ENCODE peak calls at places on chromosome 10, in six cellular contexts. One of them, this sample, is unnamed.

GRCh38 chr10:119132521-119133345 is 28.8 kb downstream of the DENND10 start:
- DNase-seq in NCI-H1105 treated with DMSO at 0.1 percent for 48 hours: no peak
- DNase-seq in activated T-helper 1 cell treated with anti-CD3 and anti-CD28 coated beads, Interleukin-2, amount 50 U/mL, for 16 hours: no peak
- DNase-seq in AG09309: no peak
- DNase-seq in activated CD8-positive, alpha-beta memory T cell treated with anti-CD3 and anti-CD28 coated beads for 48 hours: no peak
- DNase-seq in GM23338: no peak
- DNase-seq in this sample: no peak

GRCh38 chr10:104486803-104487202 is 133.2 kb downstream of the CFAP58 start:
- DNase-seq in NCI-H1105 treated with DMSO at 0.1 percent for 48 hours: no peak
- DNase-seq in activated T-helper 1 cell treated with anti-CD3 and anti-CD28 coated beads, Interleukin-2, amount 50 U/mL, for 16 hours: no peak
- DNase-seq in AG09309: no peak
- DNase-seq in activated CD8-positive, alpha-beta memory T cell treated with anti-CD3 and anti-CD28 coated beads for 48 hours: no peak
- DNase-seq in GM23338: no peak
- DNase-seq in this sample: no peak

GRCh38 chr10:22246680-22247391 is 29.0 kb upstream of the EBLN1 start:
- DNase-seq in NCI-H1105 treated with DMSO at 0.1 percent for 48 hours: no peak
- DNase-seq in activated T-helper 1 cell treated with anti-CD3 and anti-CD28 coated beads, Interleukin-2, amount 50 U/mL, for 16 hours: peak
- DNase-seq in AG09309: peak
- DNase-seq in activated CD8-positive, alpha-beta memory T cell treated with anti-CD3 and anti-CD28 coated beads for 48 hours: no peak
- DNase-seq in GM23338: no peak
- DNase-seq in this sample: no peak

GRCh38 chr10:88064608-88065383 is 201.4 kb downstream of the PTEN start:
- DNase-seq in NCI-H1105 treated with DMSO at 0.1 percent for 48 hours: peak
- DNase-seq in activated T-helper 1 cell treated with anti-CD3 and anti-CD28 coated beads, Interleukin-2, amount 50 U/mL, for 16 hours: no peak
- DNase-seq in AG09309: peak
- DNase-seq in activated CD8-positive, alpha-beta memory T cell treated with anti-CD3 and anti-CD28 coated beads for 48 hours: no peak
- DNase-seq in GM23338: no peak
- DNase-seq in this sample: peak

GRCh38 chr10:22339761-22340361 is 5.4 kb upstream of the SPAG6 start:
- DNase-seq in NCI-H1105 treated with DMSO at 0.1 percent for 48 hours: no peak
- DNase-seq in activated T-helper 1 cell treated with anti-CD3 and anti-CD28 coated beads, Interleukin-2, amount 50 U/mL, for 16 hours: no peak
- DNase-seq in AG09309: no peak
- DNase-seq in activated CD8-positive, alpha-beta memory T cell treated with anti-CD3 and anti-CD28 coated beads for 48 hours: no peak
- DNase-seq in GM23338: no peak
- DNase-seq in this sample: no peak

GRCh38 chr10:95834375-95834774 is 73.4 kb upstream of the CC2D2B start:
- DNase-seq in NCI-H1105 treated with DMSO at 0.1 percent for 48 hours: no peak
- DNase-seq in activated T-helper 1 cell treated with anti-CD3 and anti-CD28 coated beads, Interleukin-2, amount 50 U/mL, for 16 hours: no peak
- DNase-seq in AG09309: no peak
- DNase-seq in activated CD8-positive, alpha-beta memory T cell treated with anti-CD3 and anti-CD28 coated beads for 48 hours: no peak
- DNase-seq in GM23338: no peak
- DNase-seq in this sample: no peak

GRCh38 chr10:50229460-50229859 is 21.9 kb downstream of the ASAH2 start:
- DNase-seq in NCI-H1105 treated with DMSO at 0.1 percent for 48 hours: no peak
- DNase-seq in activated T-helper 1 cell treated with anti-CD3 and anti-CD28 coated beads, Interleukin-2, amount 50 U/mL, for 16 hours: no peak
- DNase-seq in AG09309: no peak
- DNase-seq in activated CD8-positive, alpha-beta memory T cell treated with anti-CD3 and anti-CD28 coated beads for 48 hours: no peak
- DNase-seq in GM23338: no peak
- DNase-seq in this sample: no peak

GRCh38 chr10:57599440-57599839 is 668.3 kb downstream of the IPMK start:
- DNase-seq in NCI-H1105 treated with DMSO at 0.1 percent for 48 hours: no peak
- DNase-seq in activated T-helper 1 cell treated with anti-CD3 and anti-CD28 coated beads, Interleukin-2, amount 50 U/mL, for 16 hours: no peak
- DNase-seq in AG09309: no peak
- DNase-seq in activated CD8-positive, alpha-beta memory T cell treated with anti-CD3 and anti-CD28 coated beads for 48 hours: no peak
- DNase-seq in GM23338: no peak
- DNase-seq in this sample: no peak

GRCh38 chr10:97196213-97197029 is 10.7 kb upstream of the SLIT1 start:
- DNase-seq in NCI-H1105 treated with DMSO at 0.1 percent for 48 hours: peak
- DNase-seq in activated T-helper 1 cell treated with anti-CD3 and anti-CD28 coated beads, Interleukin-2, amount 50 U/mL, for 16 hours: peak
- DNase-seq in AG09309: no peak
- DNase-seq in activated CD8-positive, alpha-beta memory T cell treated with anti-CD3 and anti-CD28 coated beads for 48 hours: peak
- DNase-seq in GM23338: peak
- DNase-seq in this sample: peak

GRCh38 chr10:94131885-94132284 is 138.2 kb downstream of the PLCE1 start:
- DNase-seq in NCI-H1105 treated with DMSO at 0.1 percent for 48 hours: no peak
- DNase-seq in activated T-helper 1 cell treated with anti-CD3 and anti-CD28 coated beads, Interleukin-2, amount 50 U/mL, for 16 hours: no peak
- DNase-seq in AG09309: no peak
- DNase-seq in activated CD8-positive, alpha-beta memory T cell treated with anti-CD3 and anti-CD28 coated beads for 48 hours: no peak
- DNase-seq in GM23338: no peak
- DNase-seq in this sample: no peak

This sample was measured in lung.